ENCODE peak calls at places on chromosomes 4 and X, in eight cellular contexts. One of them, this sample, is unnamed.

GRCh38 chrX:136055651-136056221 is 70.5 kb downstream of the SLC9A6 start:
- DNase-seq in GM13977: no peak
- DNase-seq in PC-3: peak; percentile 33
- DNase-seq in activated CD4-positive, alpha-beta T cell treated with anti-CD3 and anti-CD28 coated beads for 1 hour: no peak
- DNase-seq in NCI-H1417: no peak
- DNase-seq in iPS-NIHi11: no peak
- DNase-seq in fibroblast of pulmonary artery: peak; percentile 79
- DNase-seq in T-helper 2 cell: no peak
- DNase-seq in this sample: no peak

GRCh38 chr4:169203891-169204290 is 66.9 kb downstream of the SH3RF1 start:
- DNase-seq in GM13977: no peak
- DNase-seq in PC-3: no peak
- DNase-seq in activated CD4-positive, alpha-beta T cell treated with anti-CD3 and anti-CD28 coated beads for 1 hour: no peak
- DNase-seq in NCI-H1417: no peak
- DNase-seq in iPS-NIHi11: no peak
- DNase-seq in fibroblast of pulmonary artery: no peak
- DNase-seq in T-helper 2 cell: no peak
- DNase-seq in this sample: no peak

GRCh38 chrX:119007189-119007770 is 32.9 kb downstream of the LONRF3 start:
- DNase-seq in GM13977: no peak
- DNase-seq in PC-3: no peak
- DNase-seq in activated CD4-positive, alpha-beta T cell treated with anti-CD3 and anti-CD28 coated beads for 1 hour: no peak
- DNase-seq in NCI-H1417: no peak
- DNase-seq in iPS-NIHi11: no peak
- DNase-seq in fibroblast of pulmonary artery: no peak
- DNase-seq in T-helper 2 cell: no peak
- DNase-seq in this sample: no peak

GRCh38 chrX:12790878-12791252 is 347 bp upstream of the PRPS2 start:
- DNase-seq in GM13977: no peak
- DNase-seq in PC-3: no peak
- DNase-seq in activated CD4-positive, alpha-beta T cell treated with anti-CD3 and anti-CD28 coated beads for 1 hour: no peak
- DNase-seq in NCI-H1417: no peak
- DNase-seq in iPS-NIHi11: no peak
- DNase-seq in fibroblast of pulmonary artery: no peak
- DNase-seq in T-helper 2 cell: peak; percentile 0
- DNase-seq in this sample: no peak

GRCh38 chrX:14729058-14729457 is 143.8 kb downstream of the FANCB start:
- DNase-seq in GM13977: no peak
- DNase-seq in PC-3: no peak
- DNase-seq in activated CD4-positive, alpha-beta T cell treated with anti-CD3 and anti-CD28 coated beads for 1 hour: no peak
- DNase-seq in NCI-H1417: no peak
- DNase-seq in iPS-NIHi11: no peak
- DNase-seq in fibroblast of pulmonary artery: no peak
- DNase-seq in T-helper 2 cell: no peak
- DNase-seq in this sample: no peak

GRCh38 chrX:13805241-13805640 is 11.7 kb downstream of the GPM6B start:
- DNase-seq in GM13977: peak; percentile 14
- DNase-seq in PC-3: no peak
- DNase-seq in activated CD4-positive, alpha-beta T cell treated with anti-CD3 and anti-CD28 coated beads for 1 hour: no peak
- DNase-seq in NCI-H1417: peak; percentile 31
- DNase-seq in iPS-NIHi11: no peak
- DNase-seq in fibroblast of pulmonary artery: no peak
- DNase-seq in T-helper 2 cell: no peak
- DNase-seq in this sample: no peak

GRCh38 chrX:12971282-12972003 is 3.5 kb upstream of the TMSB4X start:
- DNase-seq in GM13977: no peak
- DNase-seq in PC-3: no peak
- DNase-seq in activated CD4-positive, alpha-beta T cell treated with anti-CD3 and anti-CD28 coated beads for 1 hour: no peak
- DNase-seq in NCI-H1417: no peak
- DNase-seq in iPS-NIHi11: no peak
- DNase-seq in fibroblast of pulmonary artery: no peak
- DNase-seq in T-helper 2 cell: no peak
- DNase-seq in this sample: no peak

GRCh38 chr4:26235500-26235899 is 85.3 kb upstream of the RBPJ start:
- DNase-seq in GM13977: no peak
- DNase-seq in PC-3: peak; percentile 72
- DNase-seq in activated CD4-positive, alpha-beta T cell treated with anti-CD3 and anti-CD28 coated beads for 1 hour: no peak
- DNase-seq in NCI-H1417: peak; percentile 6
- DNase-seq in iPS-NIHi11: no peak
- DNase-seq in fibroblast of pulmonary artery: peak; percentile 71
- DNase-seq in T-helper 2 cell: no peak
- DNase-seq in this sample: no peak

GRCh38 chr4:163245044-163245443 is 78.4 kb upstream of the NAF1 start:
- DNase-seq in GM13977: no peak
- DNase-seq in PC-3: no peak
- DNase-seq in activated CD4-positive, alpha-beta T cell treated with anti-CD3 and anti-CD28 coated beads for 1 hour: no peak
- DNase-seq in NCI-H1417: no peak
- DNase-seq in iPS-NIHi11: no peak
- DNase-seq in fibroblast of pulmonary artery: no peak
- DNase-seq in T-helper 2 cell: no peak
- DNase-seq in this sample: no peak

GRCh38 chrX:31110657-31111056 is 38.8 kb upstream of the FTHL17 start:
- DNase-seq in GM13977: no peak
- DNase-seq in PC-3: no peak
- DNase-seq in activated CD4-positive, alpha-beta T cell treated with anti-CD3 and anti-CD28 coated beads for 1 hour: no peak
- DNase-seq in NCI-H1417: no peak
- DNase-seq in iPS-NIHi11: no peak
- DNase-seq in fibroblast of pulmonary artery: no peak
- DNase-seq in T-helper 2 cell: no peak
- DNase-seq in this sample: no peak

GRCh38 chrX:1170243-1170642 is 42.2 kb downstream of the CRLF2 start:
- DNase-seq in GM13977: no peak
- DNase-seq in PC-3: no peak
- DNase-seq in activated CD4-positive, alpha-beta T cell treated with anti-CD3 and anti-CD28 coated beads for 1 hour: no peak
- DNase-seq in NCI-H1417: no peak
- DNase-seq in iPS-NIHi11: no peak
- DNase-seq in fibroblast of pulmonary artery: no peak
- DNase-seq in T-helper 2 cell: no peak
- DNase-seq in this sample: no peak

GRCh38 chrX:25976683-25977310 is 161.3 kb upstream of the MAGEB18 start:
- DNase-seq in GM13977: no peak
- DNase-seq in PC-3: no peak
- DNase-seq in activated CD4-positive, alpha-beta T cell treated with anti-CD3 and anti-CD28 coated beads for 1 hour: no peak
- DNase-seq in NCI-H1417: no peak
- DNase-seq in iPS-NIHi11: no peak
- DNase-seq in fibroblast of pulmonary artery: no peak
- DNase-seq in T-helper 2 cell: no peak
- DNase-seq in this sample: no peak

GRCh38 chr4:83285022-83285387 is 407 bp upstream of the COQ2 start:
- DNase-seq in GM13977: peak; percentile 38
- DNase-seq in PC-3: peak; percentile 8
- DNase-seq in activated CD4-positive, alpha-beta T cell treated with anti-CD3 and anti-CD28 coated beads for 1 hour: no peak
- DNase-seq in NCI-H1417: peak; percentile 78
- DNase-seq in iPS-NIHi11: peak; percentile 14
- DNase-seq in fibroblast of pulmonary artery: peak; percentile 73
- DNase-seq in T-helper 2 cell: no peak
- DNase-seq in this sample: no peak

GRCh38 chr4:185280608-185281007 is 71.2 kb downstream of the SNX25 start:
- DNase-seq in GM13977: no peak
- DNase-seq in PC-3: no peak
- DNase-seq in activated CD4-positive, alpha-beta T cell treated with anti-CD3 and anti-CD28 coated beads for 1 hour: no peak
- DNase-seq in NCI-H1417: peak; percentile 85
- DNase-seq in iPS-NIHi11: no peak
- DNase-seq in fibroblast of pulmonary artery: no peak
- DNase-seq in T-helper 2 cell: no peak
- DNase-seq in this sample: no peak

GRCh38 chr4:71487324-71487677 is 148.5 kb downstream of the SLC4A4 start:
- DNase-seq in GM13977: no peak
- DNase-seq in PC-3: no peak
- DNase-seq in activated CD4-positive, alpha-beta T cell treated with anti-CD3 and anti-CD28 coated beads for 1 hour: no peak
- DNase-seq in NCI-H1417: no peak
- DNase-seq in iPS-NIHi11: peak; percentile 7
- DNase-seq in fibroblast of pulmonary artery: no peak
- DNase-seq in T-helper 2 cell: no peak
- DNase-seq in this sample: no peak

GRCh38 chrX:118498755-118499154 is 3.1 kb downstream of the DOCK11 start:
- DNase-seq in GM13977: no peak
- DNase-seq in PC-3: no peak
- DNase-seq in activated CD4-positive, alpha-beta T cell treated with anti-CD3 and anti-CD28 coated beads for 1 hour: no peak
- DNase-seq in NCI-H1417: no peak
- DNase-seq in iPS-NIHi11: no peak
- DNase-seq in fibroblast of pulmonary artery: no peak
- DNase-seq in T-helper 2 cell: no peak
- DNase-seq in this sample: no peak

GRCh38 chr4:94669672-94670664 is 87.8 kb upstream of the BMPR1B start:
- DNase-seq in GM13977: no peak
- DNase-seq in PC-3: peak; percentile 52
- DNase-seq in activated CD4-positive, alpha-beta T cell treated with anti-CD3 and anti-CD28 coated beads for 1 hour: no peak
- DNase-seq in NCI-H1417: no peak
- DNase-seq in iPS-NIHi11: no peak
- DNase-seq in fibroblast of pulmonary artery: no peak
- DNase-seq in T-helper 2 cell: no peak
- DNase-seq in this sample: no peak

GRCh38 chr4:82753725-82754410 is 44.7 kb downstream of the SCD5 start:
- DNase-seq in GM13977: no peak
- DNase-seq in PC-3: no peak
- DNase-seq in activated CD4-positive, alpha-beta T cell treated with anti-CD3 and anti-CD28 coated beads for 1 hour: no peak
- DNase-seq in NCI-H1417: no peak
- DNase-seq in iPS-NIHi11: no peak
- DNase-seq in fibroblast of pulmonary artery: peak; percentile 48
- DNase-seq in T-helper 2 cell: no peak
- DNase-seq in this sample: no peak

GRCh38 chr4:6192245-6192644 is 8.1 kb downstream of the JAKMIP1 start:
- DNase-seq in GM13977: no peak
- DNase-seq in PC-3: peak; percentile 19
- DNase-seq in activated CD4-positive, alpha-beta T cell treated with anti-CD3 and anti-CD28 coated beads for 1 hour: no peak
- DNase-seq in NCI-H1417: no peak
- DNase-seq in iPS-NIHi11: no peak
- DNase-seq in fibroblast of pulmonary artery: no peak
- DNase-seq in T-helper 2 cell: no peak
- DNase-seq in this sample: no peak

GRCh38 chrX:49172280-49172780 is 632 bp downstream of the PLP2 start:
- DNase-seq in GM13977: peak; percentile 73
- DNase-seq in PC-3: peak; percentile 64
- DNase-seq in activated CD4-positive, alpha-beta T cell treated with anti-CD3 and anti-CD28 coated beads for 1 hour: peak; percentile 47
- DNase-seq in NCI-H1417: peak; percentile 72
- DNase-seq in iPS-NIHi11: no peak
- DNase-seq in fibroblast of pulmonary artery: peak; percentile 35
- DNase-seq in T-helper 2 cell: peak; percentile 42
- DNase-seq in this sample: no peak

GRCh38 chr4:73653695-73654106 is 33.5 kb upstream of the RASSF6 start:
- DNase-seq in GM13977: peak; percentile 22
- DNase-seq in PC-3: peak; percentile 90
- DNase-seq in activated CD4-positive, alpha-beta T cell treated with anti-CD3 and anti-CD28 coated beads for 1 hour: no peak
- DNase-seq in NCI-H1417: peak; percentile 95
- DNase-seq in iPS-NIHi11: peak; percentile 67
- DNase-seq in fibroblast of pulmonary artery: peak; percentile 75
- DNase-seq in T-helper 2 cell: no peak
- DNase-seq in this sample: peak; percentile 12

GRCh38 chr4:89914609-89915008 is 20.0 kb downstream of the MMRN1 start:
- DNase-seq in GM13977: no peak
- DNase-seq in PC-3: peak; percentile 13
- DNase-seq in activated CD4-positive, alpha-beta T cell treated with anti-CD3 and anti-CD28 coated beads for 1 hour: no peak
- DNase-seq in NCI-H1417: peak; percentile 33
- DNase-seq in iPS-NIHi11: no peak
- DNase-seq in fibroblast of pulmonary artery: no peak
- DNase-seq in T-helper 2 cell: no peak
- DNase-seq in this sample: no peak

GRCh38 chr4:38687571-38688011 is 23.6 kb downstream of the KLF3 start:
- DNase-seq in GM13977: no peak
- DNase-seq in PC-3: peak; percentile 23
- DNase-seq in activated CD4-positive, alpha-beta T cell treated with anti-CD3 and anti-CD28 coated beads for 1 hour: no peak
- DNase-seq in NCI-H1417: no peak
- DNase-seq in iPS-NIHi11: no peak
- DNase-seq in fibroblast of pulmonary artery: peak; percentile 46
- DNase-seq in T-helper 2 cell: no peak
- DNase-seq in this sample: no peak

GRCh38 chr4:7844247-7844991 is 95.2 kb downstream of the AFAP1 start:
- DNase-seq in GM13977: peak; percentile 73
- DNase-seq in PC-3: peak; percentile 89
- DNase-seq in activated CD4-positive, alpha-beta T cell treated with anti-CD3 and anti-CD28 coated beads for 1 hour: peak; percentile 57
- DNase-seq in NCI-H1417: peak; percentile 42
- DNase-seq in iPS-NIHi11: peak; percentile 83
- DNase-seq in fibroblast of pulmonary artery: peak; percentile 97
- DNase-seq in T-helper 2 cell: peak; percentile 54
- DNase-seq in this sample: no peak

GRCh38 chr4:143539670-143540023 is 26.1 kb downstream of the SMARCA5 start:
- DNase-seq in GM13977: no peak
- DNase-seq in PC-3: no peak
- DNase-seq in activated CD4-positive, alpha-beta T cell treated with anti-CD3 and anti-CD28 coated beads for 1 hour: no peak
- DNase-seq in NCI-H1417: no peak
- DNase-seq in iPS-NIHi11: no peak
- DNase-seq in fibroblast of pulmonary artery: no peak
- DNase-seq in T-helper 2 cell: no peak
- DNase-seq in this sample: no peak

GRCh38 chr4:150598906-150599305 is 17.0 kb downstream of the MAB21L2 start:
- DNase-seq in GM13977: no peak
- DNase-seq in PC-3: no peak
- DNase-seq in activated CD4-positive, alpha-beta T cell treated with anti-CD3 and anti-CD28 coated beads for 1 hour: no peak
- DNase-seq in NCI-H1417: peak; percentile 52
- DNase-seq in iPS-NIHi11: no peak
- DNase-seq in fibroblast of pulmonary artery: no peak
- DNase-seq in T-helper 2 cell: no peak
- DNase-seq in this sample: no peak

This sample was measured in GM12864.